ENCODE peak calls at places on chromosomes 4 and X, in eight cellular contexts. K, A, P, G, S, U, J and I are unnamed samples.

GRCh38 chr4:53622739-53623151 is 31.5 kb upstream of the LNX1 start:
- DNase-seq in K (no peak), A (no peak), P (no peak), G (no peak), S (no peak), U (no peak), J (peak), I (no peak)

GRCh38 chr4:8688041-8688907 is 95.7 kb downstream of the CPZ start:
- DNase-seq in K (peak), A (peak), P (no peak), G (no peak), S (no peak), U (no peak), J (peak), I (no peak)

GRCh38 chr4:153832720-153833287 is 43.9 kb upstream of the SFRP2 start:
- DNase-seq in K (no peak), A (no peak), P (no peak), G (no peak), S (no peak), U (no peak), J (no peak), I (no peak)

GRCh38 chr4:101000496-101000895 is 346.8 kb downstream of the PPP3CA start:
- DNase-seq in K (no peak), A (no peak), P (no peak), G (no peak), S (no peak), U (no peak), J (no peak), I (no peak)

GRCh38 chr4:25113915-25114904 is 46.0 kb downstream of the SEPSECS start:
- DNase-seq in K (no peak), A (no peak), P (no peak), G (no peak), S (no peak), U (no peak), J (peak), I (no peak)

GRCh38 chr4:27616166-27616565 is 755.5 kb downstream of the STIM2 start:
- DNase-seq in K (no peak), A (no peak), P (no peak), G (no peak), S (no peak), U (no peak), J (no peak), I (no peak)

GRCh38 chr4:16116019-16116418 is 32.2 kb upstream of the PROM1 start:
- DNase-seq in K (no peak), A (no peak), P (no peak), G (no peak), S (no peak), U (no peak), J (no peak), I (no peak)

GRCh38 chrX:81259008-81259713 is 57.3 kb downstream of the SH3BGRL start:
- DNase-seq in K (no peak), A (no peak), P (no peak), G (no peak), S (no peak), U (no peak), J (no peak), I (no peak)

GRCh38 chrX:150157291-150157690 is 205.8 kb upstream of the MAMLD1 start:
- DNase-seq in K (no peak), A (no peak), P (no peak), G (no peak), S (no peak), U (no peak), J (no peak), I (no peak)

GRCh38 chr4:26298198-26298950 is 22.4 kb upstream of the RBPJ start:
- DNase-seq in K (no peak), A (no peak), P (no peak), G (no peak), S (no peak), U (no peak), J (peak), I (no peak)